ENCODE peak calls at places on chromosomes 13 and 19, in ten cellular contexts. R is thoracic aorta, L is OCI-LY7, D is left ventricle myocardium inferior, Y is brain microvascular endothelial cell, E is colonic mucosa, X is psoas muscle, V is GM23338, U is Peyer's patch, T is PC-9. Q is an unnamed sample.

GRCh38 chr13:41386206-41386605 is 71.1 kb upstream of the RGCC start:
- DNase-seq in L (no peak), R (no peak), Y (no peak), U (no peak), D (no peak), T (no peak), E (no peak), V (no peak), X (no peak), Q (no peak)

GRCh38 chr13:25648996-25649633 is 277.3 kb downstream of the ATP8A2 start:
- DNase-seq in U (no peak), E (no peak), D (no peak), T (no peak), V (no peak), L (no peak), Y (no peak), R (no peak), X (no peak), Q (no peak)

GRCh38 chr13:93624371-93624777 is 397.8 kb downstream of the GPC6 start:
- DNase-seq in E (no peak), L (no peak), R (no peak), U (no peak), T (no peak), X (no peak), D (no peak), V (no peak), Y (peak; percentile 3), Q (no peak)

GRCh38 chr13:79401259-79402071 is 4.6 kb downstream of the RBM26 start:
- DNase-seq in D (no peak), E (no peak), L (peak; percentile 55), Y (no peak), T (no peak), R (no peak), X (no peak), V (no peak), U (no peak), Q (no peak)

GRCh38 chr19:43439183-43440063 is 24.7 kb downstream of the TEX101 start:
- DNase-seq in X (no peak), U (peak; percentile 26), L (peak; percentile 13), T (peak; percentile 96), Y (no peak), R (no peak), E (no peak), V (no peak), D (no peak), Q (peak; percentile 61)

GRCh38 chr13:113499936-113500335 is 9.4 kb upstream of the DCUN1D2 start:
- DNase-seq in T (no peak), L (no peak), R (no peak), U (no peak), X (no peak), Y (peak; percentile 60), E (no peak), D (no peak), V (no peak), Q (no peak)

GRCh38 chr13:29850213-29850898 is at the start of gene UBL3:
- DNase-seq in X (peak; percentile 96), E (peak; percentile 99), Y (peak; percentile 94), U (peak; percentile 95), T (peak; percentile 89), V (peak; percentile 98), L (peak; percentile 93), D (peak; percentile 96), R (peak; percentile 92), Q (peak; percentile 97)

GRCh38 chr13:28237944-28238343 is 99.6 kb downstream of the PAN3 start:
- DNase-seq in X (no peak), E (no peak), D (no peak), U (no peak), T (no peak), Y (no peak), V (peak; percentile 54), L (no peak), R (no peak), Q (no peak)

GRCh38 chr13:32911506-32911905 is 104.7 kb upstream of the KL start:
- DNase-seq in L (peak; percentile 30), V (peak; percentile 64), E (no peak), U (no peak), T (no peak), R (no peak), X (no peak), D (no peak), Y (peak; percentile 51), Q (peak; percentile 66)

GRCh38 chr19:33431986-33432385 is 58.5 kb downstream of the CEBPG start:
- DNase-seq in L (no peak), X (no peak), D (no peak), T (no peak), U (no peak), E (no peak), V (peak; percentile 28), R (no peak), Y (no peak), Q (no peak)

GRCh38 chr19:1629256-1629808 is 23.1 kb downstream of the TCF3 start:
- DNase-seq in V (no peak), L (no peak), T (no peak), U (no peak), E (no peak), D (no peak), Y (no peak), R (no peak), X (no peak), Q (no peak)

GRCh38 chr13:100564444-100565223 is 24.0 kb downstream of the GGACT start:
- DNase-seq in E (no peak), D (no peak), L (no peak), U (no peak), V (no peak), Y (no peak), R (no peak), T (no peak), X (no peak), Q (no peak)
- TF ChIP-seq CTCF in E (no peak), D (no peak), L (no peak), U (no peak), V (no peak), Y (no peak), R (no peak), T (no peak), X (no peak), Q (no peak)

DNA sequence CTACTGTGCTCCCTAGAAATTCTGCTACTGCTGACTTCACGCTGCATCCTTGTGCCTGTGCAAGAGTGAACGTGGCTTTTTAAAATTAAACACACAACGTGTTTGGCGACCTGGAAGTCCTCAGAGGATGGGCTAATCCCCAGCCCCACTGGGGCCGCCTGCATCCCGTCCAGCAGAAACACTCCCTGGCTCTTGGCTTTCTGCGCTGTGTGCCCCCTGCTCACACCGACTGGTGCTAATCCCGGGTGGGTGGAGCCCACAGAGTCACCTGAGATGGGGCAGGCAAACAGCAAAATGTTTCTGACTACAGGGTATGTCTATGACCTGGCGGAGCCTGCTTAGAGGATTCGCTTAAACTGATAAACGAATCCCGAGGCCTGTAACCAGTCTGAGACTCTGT is 15.1 kb downstream of the CAPS start:
- DNase-seq in U (no peak), Y (no peak), L (no peak), E (no peak), V (no peak), X (no peak), T (no peak), R (no peak), D (no peak), Q (no peak)
- H3K27ac ChIP-seq in U (no peak overlapping the region), Y (no peak overlapping the region), L (no peak overlapping the region), E (no peak overlapping the region), V (no peak overlapping the region), X (no peak overlapping the region), T (no peak overlapping the region), R (no peak overlapping the region), D (no peak overlapping the region), Q (peak overlapping the region; percentile 24)

DNA sequence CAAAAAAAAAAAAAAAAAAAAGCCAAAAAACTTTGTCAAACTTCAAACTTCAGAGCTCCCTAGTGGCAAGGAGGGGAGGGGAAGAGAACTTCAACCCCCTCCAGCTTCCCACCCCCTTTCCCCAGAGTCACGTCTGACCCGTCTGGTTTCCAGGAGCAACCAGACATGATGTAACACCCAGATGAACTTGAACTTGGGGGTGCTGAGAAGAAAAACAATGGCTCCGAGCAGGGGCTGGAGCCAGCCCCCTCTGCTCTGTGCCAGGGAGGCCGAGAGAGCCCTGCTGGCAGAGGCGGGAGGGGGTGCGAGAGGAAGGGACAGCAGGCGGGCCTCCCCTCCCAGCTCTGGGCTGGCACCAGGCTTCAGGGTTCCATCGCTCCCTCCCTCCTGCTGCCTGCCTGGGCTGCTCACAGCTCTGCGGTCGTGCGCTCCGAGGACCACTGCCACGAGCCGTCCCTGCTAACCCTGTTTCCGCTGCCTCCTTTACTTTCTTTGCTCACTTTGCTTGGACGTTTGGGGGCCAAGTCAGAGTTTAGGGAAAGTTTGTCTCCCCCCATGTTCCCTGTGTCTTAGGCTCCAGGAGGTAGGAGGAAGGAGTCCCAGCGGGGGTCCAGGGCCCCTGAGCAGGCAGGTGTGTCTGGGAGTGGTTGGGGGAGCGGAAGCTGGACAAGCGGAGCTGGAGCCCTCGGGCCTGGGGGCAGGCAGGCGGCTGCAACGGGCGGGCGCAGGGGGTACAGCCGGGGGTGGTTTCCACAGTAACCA is 11.1 kb downstream of the LYL1 start:
- DNase-seq in V (peak; percentile 73), T (no peak), U (no peak), D (peak; percentile 62), E (no peak), L (no peak), R (peak; percentile 73), X (peak; percentile 67), Y (peak; percentile 82), Q (no peak)
- TF ChIP-seq CTCF in V (no peak), T (no peak), U (no peak), D (no peak), E (no peak), L (no peak), R (no peak), X (no peak), Y (peak; percentile 2), Q (no peak)

GRCh38 chr19:8459095-8459494 is 14.3 kb downstream of the HNRNPM start:
- DNase-seq in X (no peak), D (no peak), V (no peak), E (no peak), R (no peak), Y (no peak), T (no peak), L (no peak), U (no peak), Q (no peak)

GRCh38 chr19:8458380-8458779 is 13.6 kb downstream of the HNRNPM start:
- DNase-seq in D (no peak), U (no peak), X (no peak), R (no peak), Y (no peak), T (no peak), V (no peak), L (no peak), E (peak; percentile 44), Q (no peak)

GRCh38 chr19:8457802-8458201 is 13.0 kb downstream of the HNRNPM start:
- DNase-seq in T (no peak), D (no peak), R (no peak), U (no peak), L (no peak), Y (no peak), X (no peak), E (no peak), V (no peak), Q (no peak)

GRCh38 chr19:8456064-8456463 is 11.3 kb downstream of the HNRNPM start:
- DNase-seq in X (no peak), D (no peak), V (peak; percentile 64), U (no peak), T (no peak), L (no peak), Y (no peak), E (no peak), R (no peak), Q (no peak)

DNA sequence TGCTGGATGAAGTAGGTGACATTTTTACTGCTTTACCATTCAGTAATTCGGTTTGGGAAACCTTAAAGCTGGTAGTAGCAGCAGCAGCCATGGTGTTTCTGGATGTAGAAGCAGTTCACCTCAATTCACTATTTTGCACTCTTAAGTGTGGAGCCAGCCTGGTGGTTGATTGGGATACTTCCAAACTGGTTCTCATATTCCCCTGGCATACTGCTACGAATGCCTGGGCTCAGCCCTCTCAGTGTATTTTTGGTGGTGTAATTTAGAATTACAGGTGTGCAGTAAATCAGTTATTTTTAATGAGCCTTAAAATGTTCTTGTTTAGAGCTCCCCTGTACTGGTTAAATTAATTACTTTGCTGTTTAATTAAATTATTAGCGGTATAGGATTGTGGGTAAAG is 12.4 kb downstream of the HNRNPM start:
- DNase-seq in E (no peak), Y (no peak), T (no peak), L (no peak), U (no peak), R (no peak), D (no peak), X (no peak), V (no peak), Q (no peak)
- H3K27ac ChIP-seq in E (no peak overlapping the region), Y (no peak overlapping the region), T (no peak overlapping the region), L (no peak overlapping the region), U (no peak overlapping the region), R (no peak overlapping the region), D (peak overlapping the region; percentile 60), X (peak overlapping the region; percentile 47), V (no peak overlapping the region), Q (no peak overlapping the region)